ENCODE peak calls at places on chromosomes 3 and 15, in five cellular contexts. H is astrocyte of the spinal cord; X is CD8-positive, alpha-beta T cell; C is heart right ventricle; Y is body of pancreas. M is an unnamed sample.

GRCh38 chr3:44906997-44907396 is 32.6 kb downstream of the TGM4 start:
- DNase-seq in C (no peak), X (no peak), H (no peak), Y (no peak), M (no peak)

GRCh38 chr3:11238880-11239279 is 33.3 kb upstream of the ATG7 start:
- DNase-seq in Y (no peak), X (no peak), C (no peak), H (peak; percentile 95), M (no peak)

GRCh38 chr3:65979731-65980130 is 59.0 kb downstream of the MAGI1 start:
- DNase-seq in H (peak; percentile 57), Y (no peak), X (no peak), C (no peak), M (no peak)

GRCh38 chr3:52317601-52318000 is 1.5 kb downstream of the DNAH1 start:
- DNase-seq in H (peak; percentile 23), X (peak; percentile 77), Y (peak; percentile 55), C (peak; percentile 58), M (no peak)

GRCh38 chr3:98884675-98885371 is 16.7 kb downstream of the DCBLD2 start:
- DNase-seq in C (no peak), H (no peak), Y (no peak), X (no peak), M (no peak)

GRCh38 chr3:52682016-52682415 is 3.7 kb downstream of the PBRM1 start:
- DNase-seq in X (no peak), H (peak; percentile 76), Y (peak; percentile 44), C (peak; percentile 19), M (peak; percentile 38)

GRCh38 chr3:66115858-66116654 is 77.3 kb upstream of the MAGI1 start:
- DNase-seq in Y (peak; percentile 47), H (peak; percentile 93), X (no peak), C (peak; percentile 71), M (peak; percentile 82)

GRCh38 chr3:18725668-18726407 is 300.7 kb upstream of the SATB1 start:
- DNase-seq in H (no peak), X (peak; percentile 46), Y (no peak), C (no peak), M (no peak)

GRCh38 chr3:17551333-17551732 is 191.1 kb downstream of the TBC1D5 start:
- DNase-seq in Y (no peak), X (no peak), H (no peak), C (no peak), M (no peak)

GRCh38 chr15:89127054-89127702 is 38.9 kb downstream of the ABHD2 start:
- DNase-seq in C (no peak), X (no peak), H (no peak), Y (no peak), M (peak; percentile 68)

GRCh38 chr3:99322551-99322950 is 315.8 kb upstream of the COL8A1 start:
- DNase-seq in H (no peak), Y (no peak), C (no peak), X (no peak), M (no peak)

GRCh38 chr3:151964768-151965167 is 91.3 kb downstream of the SUCNR1 start:
- DNase-seq in H (no peak), C (no peak), X (no peak), Y (no peak), M (peak; percentile 5)

GRCh38 chr3:112097378-112097777 is 11.2 kb downstream of the C3orf52 start:
- DNase-seq in H (peak; percentile 99), X (no peak), Y (peak; percentile 69), C (no peak), M (peak; percentile 80)

GRCh38 chr3:37726445-37727000 is 135.2 kb upstream of the CTDSPL start:
- DNase-seq in C (no peak), Y (peak; percentile 16), H (peak; percentile 37), X (no peak), M (peak; percentile 2)

GRCh38 chr15:41263891-41264351 is 32.9 kb downstream of the CHP1 start:
- DNase-seq in Y (no peak), H (no peak), C (no peak), X (no peak), M (no peak)

GRCh38 chr3:100183608-100184125 is 69.4 kb upstream of the FILIP1L start:
- DNase-seq in Y (no peak), C (no peak), X (no peak), H (no peak), M (no peak)

GRCh38 chr3:126481808-126482502 is 6.3 kb upstream of the ZXDC start:
- DNase-seq in X (no peak), C (no peak), H (peak; percentile 6), Y (peak; percentile 15), M (peak; percentile 81)

GRCh38 chr15:62975515-62975914 is 67.0 kb upstream of the TPM1 start:
- DNase-seq in X (no peak), H (no peak), Y (no peak), C (no peak), M (no peak)

GRCh38 chr3:31929826-31930502 is 51.1 kb downstream of the OSBPL10 start:
- DNase-seq in C (no peak), X (no peak), Y (no peak), H (no peak), M (peak; percentile 7)

GRCh38 chr15:49182128-49182527 is 12.1 kb downstream of the GALK2 start:
- DNase-seq in C (no peak), X (no peak), H (no peak), Y (no peak), M (no peak)

GRCh38 chr3:32913790-32914446 is 37.5 kb upstream of the CCR4 start:
- DNase-seq in X (no peak), H (peak; percentile 18), C (no peak), Y (no peak), M (peak; percentile 73)

GRCh38 chr15:47673343-47673761 is 44.0 kb upstream of the SEMA6D start:
- DNase-seq in H (no peak), C (peak; percentile 40), Y (no peak), X (no peak), M (no peak)

GRCh38 chr3:105579439-105579838 is 212.7 kb downstream of the ALCAM start:
- DNase-seq in C (no peak), X (no peak), Y (no peak), H (no peak), M (no peak)

GRCh38 chr3:109336272-109336957 is 931 bp downstream of the DPPA4 start:
- DNase-seq in Y (peak; percentile 28), C (no peak), X (peak; percentile 17), H (peak; percentile 68), M (no peak)

GRCh38 chr3:46427929-46428833 is 21.1 kb downstream of the CCRL2 start:
- DNase-seq in Y (no peak), H (no peak), C (peak; percentile 29), X (no peak), M (no peak)

GRCh38 chr15:55587321-55588069 is 650 bp downstream of the PYGO1 start:
- DNase-seq in C (peak; percentile 5), Y (peak; percentile 46), H (peak; percentile 68), X (no peak), M (peak; percentile 53)

GRCh38 chr3:81925385-81925784 is 163.9 kb upstream of the GBE1 start:
- DNase-seq in X (no peak), C (no peak), H (no peak), Y (no peak), M (no peak)

GRCh38 chr3:127135241-127136023 is 57.5 kb upstream of the PRR23E start:
- DNase-seq in X (no peak), H (peak; percentile 11), C (peak; percentile 55), Y (peak; percentile 34), M (peak; percentile 28)

GRCh38 chr3:129793947-129794318 is 99.6 kb downstream of the TMCC1 start:
- DNase-seq in H (no peak), Y (no peak), X (no peak), C (peak; percentile 11), M (no peak)

GRCh38 chr3:9340450-9341009 is 22.3 kb upstream of the THUMPD3 start:
- DNase-seq in X (no peak), Y (no peak), H (peak; percentile 57), C (no peak), M (peak; percentile 20)

GRCh38 chr3:141578197-141578596 is 91.4 kb downstream of the RASA2 start:
- DNase-seq in C (no peak), Y (no peak), H (no peak), X (no peak), M (no peak)

GRCh38 chr3:12239301-12239700 is 49.6 kb upstream of the PPARG start:
- DNase-seq in C (peak; percentile 16), H (no peak), X (no peak), Y (peak; percentile 13), M (no peak)

GRCh38 chr3:89957461-89957860 is 850.0 kb downstream of the EPHA3 start:
- DNase-seq in X (no peak), Y (no peak), H (peak; percentile 44), C (no peak), M (no peak)

DNA sequence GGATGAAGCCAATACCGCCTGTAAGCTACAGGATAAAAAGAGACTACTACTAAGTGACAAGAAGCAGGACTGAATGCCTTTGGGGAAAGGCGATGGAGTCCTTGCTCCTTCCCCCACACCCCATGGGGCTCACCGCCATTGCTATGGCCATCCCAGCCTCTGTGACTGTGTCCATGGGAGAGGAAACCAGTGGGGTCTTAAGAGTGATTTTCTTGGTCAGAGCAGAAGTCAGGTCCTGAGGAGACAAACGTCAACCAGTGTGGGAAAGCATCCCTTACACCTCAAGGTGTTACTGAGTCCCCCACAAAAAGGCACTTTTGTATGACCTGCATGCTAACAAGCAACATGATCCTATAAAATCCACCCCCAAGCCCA is 913 bp downstream of the IMPDH2 start:
- DNase-seq in H (no peak), C (no peak), X (no peak), Y (no peak), M (no peak)
- H3K4me3 ChIP-seq in H (peak overlapping the region; percentile 82), C (peak overlapping the region; percentile 65), X (no peak overlapping the region), Y (no peak overlapping the region), M (peak overlapping the region; percentile 82)

DNA sequence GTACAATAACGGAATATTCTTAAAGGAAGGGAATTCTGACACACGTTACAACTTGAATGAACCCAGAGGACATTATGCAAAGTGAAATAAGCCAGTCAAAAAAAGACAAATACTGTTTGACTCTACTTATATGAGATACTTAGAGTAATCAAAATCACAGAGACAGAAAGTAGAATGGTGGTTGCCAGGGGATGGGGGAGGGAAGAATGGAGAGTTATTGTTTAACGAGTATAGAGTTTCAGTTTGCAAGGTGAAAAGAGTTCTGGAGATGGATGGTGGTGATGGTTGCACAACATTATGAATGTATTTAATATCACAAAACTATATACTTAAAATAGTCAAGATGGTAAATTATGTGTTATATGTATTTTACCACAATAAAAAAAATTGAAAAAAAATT is 112.9 kb upstream of the ARHGEF3 start:
- DNase-seq in C (no peak), H (no peak), Y (no peak), X (no peak), M (no peak)
- H3K4me3 ChIP-seq in C (peak overlapping the region; percentile 55), H (no peak overlapping the region), Y (no peak overlapping the region), X (peak overlapping the region; percentile 75), M (no peak overlapping the region)

GRCh38 chr15:29528276-29528675 is 258.7 kb upstream of the NSMCE3 start:
- DNase-seq in Y (peak; percentile 25), H (no peak), X (no peak), C (peak; percentile 15), M (no peak)

GRCh38 chr15:29522373-29523276 is 253.0 kb upstream of the NSMCE3 start:
- DNase-seq in H (no peak), X (no peak), Y (no peak), C (no peak), M (no peak)

GRCh38 chr15:29529043-29529442 is 259.4 kb upstream of the NSMCE3 start:
- DNase-seq in C (no peak), Y (no peak), X (no peak), H (no peak), M (no peak)

GRCh38 chr15:29530966-29531365 is 261.3 kb upstream of the NSMCE3 start:
- DNase-seq in X (no peak), H (no peak), Y (no peak), C (no peak), M (no peak)

GRCh38 chr15:29526802-29527201 is 257.2 kb upstream of the NSMCE3 start:
- DNase-seq in X (no peak), C (no peak), H (no peak), Y (no peak), M (no peak)
- H3K4me3 ChIP-seq in X (no peak overlapping the region), C (no peak overlapping the region), H (no peak overlapping the region), Y (no peak overlapping the region), M (no peak overlapping the region)

GRCh38 chr3:72288955-72289707 is 504.2 kb upstream of the PROK2 start:
- DNase-seq in C (peak; percentile 25), X (peak; percentile 14), H (peak; percentile 78), Y (peak; percentile 48), M (peak; percentile 26)
- H3K4me3 ChIP-seq in C (peak overlapping the region; percentile 29), X (peak overlapping the region; percentile 34), H (peak overlapping the region; percentile 7), Y (no peak overlapping the region), M (no peak overlapping the region)

M was measured in MG63.